ENCODE peak calls at places on chromosome 18, in six cellular contexts. One of them, this sample, is unnamed.

GRCh38 chr18:50578651-50579050 is 18.8 kb downstream of the MAPK4 start:
- DNase-seq in left kidney: no peak
- DNase-seq in hypothalamus: no peak
- DNase-seq in activated CD4-positive, alpha-beta T cell treated with anti-CD3 and anti-CD28 coated beads, Interleukin-2, amount 50 U/mL, for 48 hours: no peak
- DNase-seq in T-helper 9 cell: no peak
- DNase-seq in activated CD8-positive, alpha-beta memory T cell treated with anti-CD3 and anti-CD28 coated beads for 48 hours: no peak
- DNase-seq in this sample: no peak

GRCh38 chr18:6885992-6886823 is 156.7 kb downstream of the ARHGAP28 start:
- DNase-seq in left kidney: peak; percentile 87
- DNase-seq in hypothalamus: peak; percentile 17
- DNase-seq in activated CD4-positive, alpha-beta T cell treated with anti-CD3 and anti-CD28 coated beads, Interleukin-2, amount 50 U/mL, for 48 hours: peak; percentile 11
- DNase-seq in T-helper 9 cell: no peak
- DNase-seq in activated CD8-positive, alpha-beta memory T cell treated with anti-CD3 and anti-CD28 coated beads for 48 hours: no peak
- DNase-seq in this sample: no peak

GRCh38 chr18:36829362-36830140 is 624 bp downstream of the KIAA1328 start:
- DNase-seq in left kidney: no peak
- DNase-seq in hypothalamus: no peak
- DNase-seq in activated CD4-positive, alpha-beta T cell treated with anti-CD3 and anti-CD28 coated beads, Interleukin-2, amount 50 U/mL, for 48 hours: peak; percentile 5
- DNase-seq in T-helper 9 cell: no peak
- DNase-seq in activated CD8-positive, alpha-beta memory T cell treated with anti-CD3 and anti-CD28 coated beads for 48 hours: no peak
- DNase-seq in this sample: peak; percentile 55

GRCh38 chr18:70961933-70962332 is 673.1 kb downstream of the SOCS6 start:
- DNase-seq in left kidney: no peak
- DNase-seq in hypothalamus: no peak
- DNase-seq in activated CD4-positive, alpha-beta T cell treated with anti-CD3 and anti-CD28 coated beads, Interleukin-2, amount 50 U/mL, for 48 hours: no peak
- DNase-seq in T-helper 9 cell: no peak
- DNase-seq in activated CD8-positive, alpha-beta memory T cell treated with anti-CD3 and anti-CD28 coated beads for 48 hours: no peak
- DNase-seq in this sample: no peak

GRCh38 chr18:7846315-7846714 is 279.2 kb downstream of the PTPRM start:
- DNase-seq in left kidney: no peak
- DNase-seq in hypothalamus: no peak
- DNase-seq in activated CD4-positive, alpha-beta T cell treated with anti-CD3 and anti-CD28 coated beads, Interleukin-2, amount 50 U/mL, for 48 hours: no peak
- DNase-seq in T-helper 9 cell: no peak
- DNase-seq in activated CD8-positive, alpha-beta memory T cell treated with anti-CD3 and anti-CD28 coated beads for 48 hours: no peak
- DNase-seq in this sample: no peak

GRCh38 chr18:452801-453200 is 47.7 kb downstream of the COLEC12 start:
- DNase-seq in left kidney: no peak
- DNase-seq in hypothalamus: no peak
- DNase-seq in activated CD4-positive, alpha-beta T cell treated with anti-CD3 and anti-CD28 coated beads, Interleukin-2, amount 50 U/mL, for 48 hours: no peak
- DNase-seq in T-helper 9 cell: no peak
- DNase-seq in activated CD8-positive, alpha-beta memory T cell treated with anti-CD3 and anti-CD28 coated beads for 48 hours: no peak
- DNase-seq in this sample: no peak

GRCh38 chr18:74722237-74722636 is 124.6 kb downstream of the ZNF407 start:
- DNase-seq in left kidney: no peak
- DNase-seq in hypothalamus: no peak
- DNase-seq in activated CD4-positive, alpha-beta T cell treated with anti-CD3 and anti-CD28 coated beads, Interleukin-2, amount 50 U/mL, for 48 hours: no peak
- DNase-seq in T-helper 9 cell: no peak
- DNase-seq in activated CD8-positive, alpha-beta memory T cell treated with anti-CD3 and anti-CD28 coated beads for 48 hours: no peak
- DNase-seq in this sample: no peak

GRCh38 chr18:6729247-6730091 is at the start of gene ARHGAP28:
- DNase-seq in left kidney: peak; percentile 98
- DNase-seq in hypothalamus: peak; percentile 70
- DNase-seq in activated CD4-positive, alpha-beta T cell treated with anti-CD3 and anti-CD28 coated beads, Interleukin-2, amount 50 U/mL, for 48 hours: peak; percentile 6
- DNase-seq in T-helper 9 cell: no peak
- DNase-seq in activated CD8-positive, alpha-beta memory T cell treated with anti-CD3 and anti-CD28 coated beads for 48 hours: no peak
- DNase-seq in this sample: peak; percentile 62

GRCh38 chr18:26813043-26813442 is 52.5 kb downstream of the AQP4 start:
- DNase-seq in left kidney: peak; percentile 85
- DNase-seq in hypothalamus: no peak
- DNase-seq in activated CD4-positive, alpha-beta T cell treated with anti-CD3 and anti-CD28 coated beads, Interleukin-2, amount 50 U/mL, for 48 hours: no peak
- DNase-seq in T-helper 9 cell: no peak
- DNase-seq in activated CD8-positive, alpha-beta memory T cell treated with anti-CD3 and anti-CD28 coated beads for 48 hours: no peak
- DNase-seq in this sample: no peak

GRCh38 chr18:13500227-13500865 is 226.0 kb downstream of the FAM210A start:
- DNase-seq in left kidney: peak; percentile 91
- DNase-seq in hypothalamus: no peak
- DNase-seq in activated CD4-positive, alpha-beta T cell treated with anti-CD3 and anti-CD28 coated beads, Interleukin-2, amount 50 U/mL, for 48 hours: no peak
- DNase-seq in T-helper 9 cell: no peak
- DNase-seq in activated CD8-positive, alpha-beta memory T cell treated with anti-CD3 and anti-CD28 coated beads for 48 hours: no peak
- DNase-seq in this sample: peak; percentile 30

GRCh38 chr18:26159353-26159752 is 25.7 kb downstream of the PSMA8 start:
- DNase-seq in left kidney: no peak
- DNase-seq in hypothalamus: no peak
- DNase-seq in activated CD4-positive, alpha-beta T cell treated with anti-CD3 and anti-CD28 coated beads, Interleukin-2, amount 50 U/mL, for 48 hours: no peak
- DNase-seq in T-helper 9 cell: no peak
- DNase-seq in activated CD8-positive, alpha-beta memory T cell treated with anti-CD3 and anti-CD28 coated beads for 48 hours: no peak
- DNase-seq in this sample: no peak

GRCh38 chr18:57443247-57443646 is 8.1 kb downstream of the ONECUT2 start:
- DNase-seq in left kidney: no peak
- DNase-seq in hypothalamus: no peak
- DNase-seq in activated CD4-positive, alpha-beta T cell treated with anti-CD3 and anti-CD28 coated beads, Interleukin-2, amount 50 U/mL, for 48 hours: no peak
- DNase-seq in T-helper 9 cell: no peak
- DNase-seq in activated CD8-positive, alpha-beta memory T cell treated with anti-CD3 and anti-CD28 coated beads for 48 hours: no peak
- DNase-seq in this sample: no peak

GRCh38 chr18:76564117-76564516 is 69.1 kb upstream of the ZNF516 start:
- DNase-seq in left kidney: no peak
- DNase-seq in hypothalamus: no peak
- DNase-seq in activated CD4-positive, alpha-beta T cell treated with anti-CD3 and anti-CD28 coated beads, Interleukin-2, amount 50 U/mL, for 48 hours: no peak
- DNase-seq in T-helper 9 cell: no peak
- DNase-seq in activated CD8-positive, alpha-beta memory T cell treated with anti-CD3 and anti-CD28 coated beads for 48 hours: no peak
- DNase-seq in this sample: no peak

GRCh38 chr18:61901334-61901986 is 8.7 kb upstream of the RNF152 start:
- DNase-seq in left kidney: peak; percentile 77
- DNase-seq in hypothalamus: no peak
- DNase-seq in activated CD4-positive, alpha-beta T cell treated with anti-CD3 and anti-CD28 coated beads, Interleukin-2, amount 50 U/mL, for 48 hours: peak; percentile 47
- DNase-seq in T-helper 9 cell: peak; percentile 21
- DNase-seq in activated CD8-positive, alpha-beta memory T cell treated with anti-CD3 and anti-CD28 coated beads for 48 hours: no peak
- DNase-seq in this sample: no peak

GRCh38 chr18:36323421-36323820 is 25.9 kb downstream of the FHOD3 start:
- DNase-seq in left kidney: no peak
- DNase-seq in hypothalamus: no peak
- DNase-seq in activated CD4-positive, alpha-beta T cell treated with anti-CD3 and anti-CD28 coated beads, Interleukin-2, amount 50 U/mL, for 48 hours: no peak
- DNase-seq in T-helper 9 cell: no peak
- DNase-seq in activated CD8-positive, alpha-beta memory T cell treated with anti-CD3 and anti-CD28 coated beads for 48 hours: no peak
- DNase-seq in this sample: no peak

GRCh38 chr18:3097082-3097481 is 84.1 kb upstream of the LPIN2 start:
- DNase-seq in left kidney: no peak
- DNase-seq in hypothalamus: no peak
- DNase-seq in activated CD4-positive, alpha-beta T cell treated with anti-CD3 and anti-CD28 coated beads, Interleukin-2, amount 50 U/mL, for 48 hours: no peak
- DNase-seq in T-helper 9 cell: no peak
- DNase-seq in activated CD8-positive, alpha-beta memory T cell treated with anti-CD3 and anti-CD28 coated beads for 48 hours: no peak
- DNase-seq in this sample: no peak

GRCh38 chr18:10767658-10768057 is 241.8 kb downstream of the NAPG start:
- DNase-seq in left kidney: no peak
- DNase-seq in hypothalamus: no peak
- DNase-seq in activated CD4-positive, alpha-beta T cell treated with anti-CD3 and anti-CD28 coated beads, Interleukin-2, amount 50 U/mL, for 48 hours: no peak
- DNase-seq in T-helper 9 cell: no peak
- DNase-seq in activated CD8-positive, alpha-beta memory T cell treated with anti-CD3 and anti-CD28 coated beads for 48 hours: no peak
- DNase-seq in this sample: no peak

GRCh38 chr18:63736856-63737255 is 34.1 kb downstream of the SERPINB11 start:
- DNase-seq in left kidney: no peak
- DNase-seq in hypothalamus: no peak
- DNase-seq in activated CD4-positive, alpha-beta T cell treated with anti-CD3 and anti-CD28 coated beads, Interleukin-2, amount 50 U/mL, for 48 hours: no peak
- DNase-seq in T-helper 9 cell: no peak
- DNase-seq in activated CD8-positive, alpha-beta memory T cell treated with anti-CD3 and anti-CD28 coated beads for 48 hours: no peak
- DNase-seq in this sample: no peak

GRCh38 chr18:21083017-21083416 is 28.6 kb downstream of the ROCK1 start:
- DNase-seq in left kidney: no peak
- DNase-seq in hypothalamus: no peak
- DNase-seq in activated CD4-positive, alpha-beta T cell treated with anti-CD3 and anti-CD28 coated beads, Interleukin-2, amount 50 U/mL, for 48 hours: no peak
- DNase-seq in T-helper 9 cell: no peak
- DNase-seq in activated CD8-positive, alpha-beta memory T cell treated with anti-CD3 and anti-CD28 coated beads for 48 hours: no peak
- DNase-seq in this sample: no peak

GRCh38 chr18:64810354-64810753 is 661.5 kb upstream of the LINC00305 start:
- DNase-seq in left kidney: no peak
- DNase-seq in hypothalamus: no peak
- DNase-seq in activated CD4-positive, alpha-beta T cell treated with anti-CD3 and anti-CD28 coated beads, Interleukin-2, amount 50 U/mL, for 48 hours: no peak
- DNase-seq in T-helper 9 cell: no peak
- DNase-seq in activated CD8-positive, alpha-beta memory T cell treated with anti-CD3 and anti-CD28 coated beads for 48 hours: no peak
- DNase-seq in this sample: no peak

GRCh38 chr18:43661570-43661969 is 384.3 kb upstream of the SYT4 start:
- DNase-seq in left kidney: peak; percentile 52
- DNase-seq in hypothalamus: no peak
- DNase-seq in activated CD4-positive, alpha-beta T cell treated with anti-CD3 and anti-CD28 coated beads, Interleukin-2, amount 50 U/mL, for 48 hours: no peak
- DNase-seq in T-helper 9 cell: no peak
- DNase-seq in activated CD8-positive, alpha-beta memory T cell treated with anti-CD3 and anti-CD28 coated beads for 48 hours: no peak
- DNase-seq in this sample: no peak

GRCh38 chr18:68667121-68667520 is 47.8 kb downstream of the TMX3 start:
- DNase-seq in left kidney: no peak
- DNase-seq in hypothalamus: no peak
- DNase-seq in activated CD4-positive, alpha-beta T cell treated with anti-CD3 and anti-CD28 coated beads, Interleukin-2, amount 50 U/mL, for 48 hours: no peak
- DNase-seq in T-helper 9 cell: no peak
- DNase-seq in activated CD8-positive, alpha-beta memory T cell treated with anti-CD3 and anti-CD28 coated beads for 48 hours: no peak
- DNase-seq in this sample: no peak

GRCh38 chr18:59783138-59783537 is 85.9 kb upstream of the CCBE1 start:
- DNase-seq in left kidney: peak; percentile 76
- DNase-seq in hypothalamus: no peak
- DNase-seq in activated CD4-positive, alpha-beta T cell treated with anti-CD3 and anti-CD28 coated beads, Interleukin-2, amount 50 U/mL, for 48 hours: peak; percentile 23
- DNase-seq in T-helper 9 cell: no peak
- DNase-seq in activated CD8-positive, alpha-beta memory T cell treated with anti-CD3 and anti-CD28 coated beads for 48 hours: no peak
- DNase-seq in this sample: no peak

GRCh38 chr18:74331404-74331803 is 15.8 kb downstream of the C18orf63 start:
- DNase-seq in left kidney: peak; percentile 55
- DNase-seq in hypothalamus: no peak
- DNase-seq in activated CD4-positive, alpha-beta T cell treated with anti-CD3 and anti-CD28 coated beads, Interleukin-2, amount 50 U/mL, for 48 hours: no peak
- DNase-seq in T-helper 9 cell: no peak
- DNase-seq in activated CD8-positive, alpha-beta memory T cell treated with anti-CD3 and anti-CD28 coated beads for 48 hours: no peak
- DNase-seq in this sample: no peak

GRCh38 chr18:68944826-68945225 is 146.9 kb downstream of the CCDC102B start:
- DNase-seq in left kidney: no peak
- DNase-seq in hypothalamus: no peak
- DNase-seq in activated CD4-positive, alpha-beta T cell treated with anti-CD3 and anti-CD28 coated beads, Interleukin-2, amount 50 U/mL, for 48 hours: no peak
- DNase-seq in T-helper 9 cell: no peak
- DNase-seq in activated CD8-positive, alpha-beta memory T cell treated with anti-CD3 and anti-CD28 coated beads for 48 hours: no peak
- DNase-seq in this sample: no peak

GRCh38 chr18:6741290-6741689 is 11.8 kb downstream of the ARHGAP28 start:
- DNase-seq in left kidney: peak; percentile 84
- DNase-seq in hypothalamus: no peak
- DNase-seq in activated CD4-positive, alpha-beta T cell treated with anti-CD3 and anti-CD28 coated beads, Interleukin-2, amount 50 U/mL, for 48 hours: no peak
- DNase-seq in T-helper 9 cell: no peak
- DNase-seq in activated CD8-positive, alpha-beta memory T cell treated with anti-CD3 and anti-CD28 coated beads for 48 hours: no peak
- DNase-seq in this sample: no peak

GRCh38 chr18:32461704-32462272 is 8.9 kb downstream of the GAREM1 start:
- DNase-seq in left kidney: no peak
- DNase-seq in hypothalamus: no peak
- DNase-seq in activated CD4-positive, alpha-beta T cell treated with anti-CD3 and anti-CD28 coated beads, Interleukin-2, amount 50 U/mL, for 48 hours: no peak
- DNase-seq in T-helper 9 cell: no peak
- DNase-seq in activated CD8-positive, alpha-beta memory T cell treated with anti-CD3 and anti-CD28 coated beads for 48 hours: no peak
- DNase-seq in this sample: no peak

GRCh38 chr18:50558948-50559749 is 738 bp upstream of the MAPK4 start:
- DNase-seq in left kidney: no peak
- DNase-seq in hypothalamus: peak; percentile 16
- DNase-seq in activated CD4-positive, alpha-beta T cell treated with anti-CD3 and anti-CD28 coated beads, Interleukin-2, amount 50 U/mL, for 48 hours: no peak
- DNase-seq in T-helper 9 cell: no peak
- DNase-seq in activated CD8-positive, alpha-beta memory T cell treated with anti-CD3 and anti-CD28 coated beads for 48 hours: no peak
- DNase-seq in this sample: no peak

GRCh38 chr18:77032121-77032758 is 100.3 kb downstream of the MBP start:
- DNase-seq in left kidney: peak; percentile 38
- DNase-seq in hypothalamus: no peak
- DNase-seq in activated CD4-positive, alpha-beta T cell treated with anti-CD3 and anti-CD28 coated beads, Interleukin-2, amount 50 U/mL, for 48 hours: no peak
- DNase-seq in T-helper 9 cell: no peak
- DNase-seq in activated CD8-positive, alpha-beta memory T cell treated with anti-CD3 and anti-CD28 coated beads for 48 hours: no peak
- DNase-seq in this sample: no peak

GRCh38 chr18:31243740-31244512 is 74.0 kb upstream of the DSG1 start:
- DNase-seq in left kidney: no peak
- DNase-seq in hypothalamus: no peak
- DNase-seq in activated CD4-positive, alpha-beta T cell treated with anti-CD3 and anti-CD28 coated beads, Interleukin-2, amount 50 U/mL, for 48 hours: no peak
- DNase-seq in T-helper 9 cell: no peak
- DNase-seq in activated CD8-positive, alpha-beta memory T cell treated with anti-CD3 and anti-CD28 coated beads for 48 hours: no peak
- DNase-seq in this sample: no peak

GRCh38 chr18:48407358-48407757 is 1.8 kb downstream of the ZBTB7C start:
- DNase-seq in left kidney: no peak
- DNase-seq in hypothalamus: no peak
- DNase-seq in activated CD4-positive, alpha-beta T cell treated with anti-CD3 and anti-CD28 coated beads, Interleukin-2, amount 50 U/mL, for 48 hours: no peak
- DNase-seq in T-helper 9 cell: no peak
- DNase-seq in activated CD8-positive, alpha-beta memory T cell treated with anti-CD3 and anti-CD28 coated beads for 48 hours: no peak
- DNase-seq in this sample: no peak

GRCh38 chr18:62279561-62279960 is 45.5 kb upstream of the TNFRSF11A start:
- DNase-seq in left kidney: no peak
- DNase-seq in hypothalamus: no peak
- DNase-seq in activated CD4-positive, alpha-beta T cell treated with anti-CD3 and anti-CD28 coated beads, Interleukin-2, amount 50 U/mL, for 48 hours: no peak
- DNase-seq in T-helper 9 cell: no peak
- DNase-seq in activated CD8-positive, alpha-beta memory T cell treated with anti-CD3 and anti-CD28 coated beads for 48 hours: no peak
- DNase-seq in this sample: no peak

GRCh38 chr18:34039194-34039593 is 185.5 kb downstream of the NOL4 start:
- DNase-seq in left kidney: no peak
- DNase-seq in hypothalamus: no peak
- DNase-seq in activated CD4-positive, alpha-beta T cell treated with anti-CD3 and anti-CD28 coated beads, Interleukin-2, amount 50 U/mL, for 48 hours: no peak
- DNase-seq in T-helper 9 cell: no peak
- DNase-seq in activated CD8-positive, alpha-beta memory T cell treated with anti-CD3 and anti-CD28 coated beads for 48 hours: no peak
- DNase-seq in this sample: no peak

GRCh38 chr18:63316612-63317555 is 2.7 kb downstream of the BCL2 start:
- DNase-seq in left kidney: no peak
- DNase-seq in hypothalamus: no peak
- DNase-seq in activated CD4-positive, alpha-beta T cell treated with anti-CD3 and anti-CD28 coated beads, Interleukin-2, amount 50 U/mL, for 48 hours: no peak
- DNase-seq in T-helper 9 cell: no peak
- DNase-seq in activated CD8-positive, alpha-beta memory T cell treated with anti-CD3 and anti-CD28 coated beads for 48 hours: no peak
- DNase-seq in this sample: no peak

GRCh38 chr18:65322895-65323294 is 427.9 kb upstream of the CDH7 start:
- DNase-seq in left kidney: no peak
- DNase-seq in hypothalamus: no peak
- DNase-seq in activated CD4-positive, alpha-beta T cell treated with anti-CD3 and anti-CD28 coated beads, Interleukin-2, amount 50 U/mL, for 48 hours: no peak
- DNase-seq in T-helper 9 cell: no peak
- DNase-seq in activated CD8-positive, alpha-beta memory T cell treated with anti-CD3 and anti-CD28 coated beads for 48 hours: no peak
- DNase-seq in this sample: no peak

GRCh38 chr18:79323471-79323870 is 72.3 kb upstream of the NFATC1 start:
- DNase-seq in left kidney: no peak
- DNase-seq in hypothalamus: no peak
- DNase-seq in activated CD4-positive, alpha-beta T cell treated with anti-CD3 and anti-CD28 coated beads, Interleukin-2, amount 50 U/mL, for 48 hours: no peak
- DNase-seq in T-helper 9 cell: no peak
- DNase-seq in activated CD8-positive, alpha-beta memory T cell treated with anti-CD3 and anti-CD28 coated beads for 48 hours: no peak
- DNase-seq in this sample: no peak

GRCh38 chr18:12803069-12803936 is 80.7 kb downstream of the PTPN2 start:
- DNase-seq in left kidney: no peak
- DNase-seq in hypothalamus: no peak
- DNase-seq in activated CD4-positive, alpha-beta T cell treated with anti-CD3 and anti-CD28 coated beads, Interleukin-2, amount 50 U/mL, for 48 hours: no peak
- DNase-seq in T-helper 9 cell: no peak
- DNase-seq in activated CD8-positive, alpha-beta memory T cell treated with anti-CD3 and anti-CD28 coated beads for 48 hours: no peak
- DNase-seq in this sample: no peak

This sample was measured in breast epithelium.